ENCODE peak calls at places on chromosome X, in eight cellular contexts. E is HCT116, Y is A549, I is SK-N-SH, N is K562, R is HepG2, S is WTC11, Z is endothelial cell of umbilical vein. D is an unnamed sample.

GRCh38 chrX:117771384-117771783 is 345.2 kb downstream of the KLHL13 start:
- DNase-seq in R (no peak), E (no peak), N (no peak), Y (no peak), Z (no peak), S (no peak), I (no peak), D (no peak)

GRCh38 chrX:148540114-148540513 is 39.7 kb downstream of the AFF2 start:
- DNase-seq in Z (no peak), R (no peak), S (no peak), N (no peak), E (no peak), I (no peak), Y (no peak), D (no peak)

GRCh38 chrX:24259544-24260240 is 54.2 kb downstream of the SUPT20HL2 start:
- DNase-seq in Z (peak; percentile 32), S (peak; percentile 13), E (peak; percentile 50), Y (peak; percentile 76), I (peak; percentile 49), N (peak; percentile 12), R (peak; percentile 56), D (peak; percentile 73)

GRCh38 chrX:94178145-94178790 is 504.3 kb downstream of the FAM133A start:
- DNase-seq in R (no peak), Y (peak; percentile 2), I (no peak), S (no peak), N (no peak), E (no peak), Z (no peak), D (peak; percentile 31)

GRCh38 chrX:66030505-66031317 is 9.2 kb downstream of the VSIG4 start:
- DNase-seq in I (peak; percentile 7), R (peak; percentile 0), E (peak; percentile 10), Y (peak; percentile 21), N (peak; percentile 38), Z (peak; percentile 1), S (peak; percentile 19), D (peak; percentile 72)

GRCh38 chrX:136386173-136386572 is 85.4 kb downstream of the ADGRG4 start:
- DNase-seq in I (no peak), R (no peak), N (no peak), E (no peak), S (no peak), Z (no peak), Y (no peak), D (no peak)

GRCh38 chrX:50697691-50698090 is 116.3 kb downstream of the SHROOM4 start:
- DNase-seq in S (no peak), I (no peak), Y (no peak), E (no peak), N (no peak), R (no peak), Z (peak; percentile 75), D (no peak)

GRCh38 chrX:106000203-106000602 is 38.3 kb downstream of the SERPINA7 start:
- DNase-seq in Z (no peak), E (no peak), S (no peak), R (no peak), I (no peak), N (no peak), Y (no peak), D (no peak)

GRCh38 chrX:2523911-2524310 is 23.1 kb upstream of the DHRSX start:
- DNase-seq in I (no peak), R (no peak), Y (no peak), E (no peak), N (no peak), S (no peak), Z (no peak), D (no peak)

GRCh38 chrX:139560221-139560620 is 29.7 kb downstream of the F9 start:
- DNase-seq in E (no peak), S (no peak), Y (no peak), N (no peak), I (no peak), R (no peak), Z (no peak), D (no peak)

GRCh38 chrX:13248867-13249521 is 70.9 kb downstream of the ATXN3L start:
- DNase-seq in Z (no peak), I (no peak), R (no peak), S (no peak), Y (no peak), N (no peak), E (no peak), D (no peak)

GRCh38 chrX:129748265-129748664 is 9.5 kb downstream of the XPNPEP2 start:
- DNase-seq in S (no peak), R (no peak), Y (no peak), N (no peak), I (no peak), Z (no peak), E (no peak), D (no peak)

GRCh38 chrX:22060451-22060940 is 28.4 kb downstream of the PHEX start:
- DNase-seq in R (no peak), Y (peak; percentile 16), I (no peak), Z (peak; percentile 6), S (no peak), E (no peak), N (no peak), D (peak; percentile 35)

GRCh38 chrX:85992811-85993229 is 54.5 kb downstream of the CHM start:
- DNase-seq in R (peak; percentile 3), E (peak; percentile 7), Z (peak; percentile 22), Y (no peak), S (no peak), N (no peak), I (no peak), D (peak; percentile 1)

GRCh38 chrX:118566359-118566758 is 70.7 kb downstream of the DOCK11 start:
- DNase-seq in I (no peak), Y (no peak), R (no peak), N (no peak), S (no peak), E (no peak), Z (no peak), D (no peak)

GRCh38 chrX:21493226-21493850 is 119.1 kb downstream of the CNKSR2 start:
- DNase-seq in Y (no peak), N (no peak), S (no peak), E (no peak), Z (peak; percentile 24), R (no peak), I (no peak), D (no peak)

GRCh38 chrX:154473683-154474082 is 5.4 kb downstream of the LAGE3 start:
- DNase-seq in N (no peak), Z (no peak), E (no peak), I (no peak), Y (no peak), S (no peak), R (no peak), D (no peak)

GRCh38 chrX:1661048-1661921 is 46.4 kb downstream of the ASMT start:
- DNase-seq in N (peak; percentile 11), R (peak; percentile 13), S (peak; percentile 91), I (no peak), Y (peak; percentile 56), Z (no peak), E (peak; percentile 60), D (peak; percentile 89)

GRCh38 chrX:129780441-129781105 is 824 bp downstream of the SASH3 start:
- DNase-seq in I (no peak), Z (no peak), R (no peak), N (no peak), Y (no peak), S (no peak), E (no peak), D (no peak)

GRCh38 chrX:8868906-8869305 is 67.7 kb upstream of the FAM9A start:
- DNase-seq in Y (no peak), R (no peak), S (no peak), Z (peak; percentile 3), E (no peak), N (no peak), I (no peak), D (peak; percentile 4)

GRCh38 chrX:121093011-121093410 is 45.6 kb downstream of the GLUD2 start:
- DNase-seq in I (no peak), Y (no peak), R (no peak), Z (no peak), E (no peak), N (no peak), S (no peak), D (no peak)

GRCh38 chrX:110159865-110160264 is 157.0 kb downstream of the TMEM164 start:
- DNase-seq in S (no peak), I (no peak), E (no peak), Y (no peak), Z (no peak), N (no peak), R (no peak), D (no peak)
- TF ChIP-seq MAX in S (no peak), I (no peak), E (no peak), Y (no peak), Z (no peak), N (no peak), R (no peak), D (no peak)

GRCh38 chrX:123625952-123626351 is 106.9 kb downstream of the THOC2 start:
- DNase-seq in R (no peak), I (no peak), Z (no peak), E (no peak), N (no peak), Y (no peak), S (no peak), D (no peak)

GRCh38 chrX:123625477-123625876 is 107.4 kb downstream of the THOC2 start:
- DNase-seq in Y (no peak), Z (no peak), I (no peak), R (no peak), N (no peak), S (no peak), E (no peak), D (no peak)

GRCh38 chrX:123626962-123627361 is 105.9 kb downstream of the THOC2 start:
- DNase-seq in N (no peak), R (no peak), Y (no peak), S (no peak), E (no peak), Z (no peak), I (no peak), D (no peak)

GRCh38 chrX:123629502-123629901 is 103.3 kb downstream of the THOC2 start:
- DNase-seq in I (no peak), E (no peak), S (no peak), Y (no peak), N (no peak), Z (no peak), R (no peak), D (no peak)
- TF ChIP-seq CTCF in I (no peak), E (no peak), S (no peak), Y (no peak), N (no peak), Z (no peak), R (no peak), D (no peak)

GRCh38 chrX:99305573-99305972 is 1104.5 kb downstream of the PCDH19 start:
- DNase-seq in Y (no peak), N (no peak), Z (no peak), S (no peak), E (no peak), R (no peak), I (no peak), D (no peak)

GRCh38 chrX:99301990-99302389 is 1108.1 kb downstream of the PCDH19 start:
- DNase-seq in S (no peak), E (no peak), Z (no peak), Y (peak; percentile 19), R (peak; percentile 5), N (no peak), I (peak; percentile 3), D (peak; percentile 38)
- TF ChIP-seq MAX in S (no peak), E (no peak), Z (no peak), Y (no peak), R (no peak), N (no peak), I (no peak), D (no peak)

DNA sequence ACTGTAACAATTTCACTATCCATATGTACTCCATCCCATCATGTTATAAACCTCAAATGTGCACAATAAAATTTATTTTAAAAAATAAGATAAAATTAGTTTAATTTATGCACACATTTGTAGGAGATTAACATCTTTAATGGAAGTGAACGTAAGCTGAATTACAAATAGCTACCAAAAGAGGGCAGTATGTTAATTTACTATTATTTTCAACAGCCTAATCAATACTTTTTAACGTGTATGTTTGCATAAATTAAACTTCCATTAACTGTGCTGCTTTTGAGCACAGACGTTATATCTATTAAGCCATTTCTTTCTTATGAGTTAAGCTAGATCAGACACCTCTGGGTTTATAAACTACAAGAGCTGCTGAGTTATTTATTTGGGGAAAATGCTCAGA is 56.5 kb upstream of the PHKA2 start:
- DNase-seq in E (peak; percentile 4), S (no peak), Z (peak; percentile 1), N (no peak), Y (no peak), R (no peak), I (no peak), D (no peak)
- TF ChIP-seq CTCF in E (no peak), S (no peak), Z (no peak), N (peak; percentile 25), Y (peak; percentile 63), R (peak; percentile 22), I (peak; percentile 66), D (no peak)

D was measured in NB4.